ENCODE peak calls at places on chromosome 21, in four cellular contexts. W, Q, B and O are unnamed samples.

GRCh38 chr21:41582866-41583265 is 74.9 kb upstream of the TMPRSS2 start:
- DNase-seq in Q (no peak), W (no peak), B (no peak), O (peak)

GRCh38 chr21:17793271-17793670 is 25.9 kb downstream of the C21orf91 start:
- DNase-seq in B (no peak), W (no peak), Q (no peak), O (no peak)

GRCh38 chr21:45502600-45502999 is 39.6 kb downstream of the SLC19A1 start:
- DNase-seq in W (no peak), B (no peak), Q (no peak), O (peak)

GRCh38 chr21:18772876-18773275 is 369.3 kb upstream of the TMPRSS15 start:
- DNase-seq in B (no peak), W (no peak), Q (no peak), O (no peak)

GRCh38 chr21:43916691-43917514 is 51.9 kb downstream of the AGPAT3 start:
- DNase-seq in Q (peak), W (no peak), B (no peak), O (peak)

GRCh38 chr21:42383331-42383730 is 12.5 kb downstream of the TMPRSS3 start:
- DNase-seq in W (no peak), B (no peak), Q (no peak), O (no peak)

GRCh38 chr21:14943636-14944035 is 121.2 kb downstream of the NRIP1 start:
- DNase-seq in Q (no peak), W (no peak), B (no peak), O (no peak)

GRCh38 chr21:43929217-43929971 is 64.4 kb downstream of the AGPAT3 start:
- DNase-seq in W (no peak), B (no peak), Q (no peak), O (no peak)

GRCh38 chr21:42232176-42232825 is 13.4 kb downstream of the ABCG1 start:
- DNase-seq in B (no peak), W (no peak), Q (no peak), O (no peak)

GRCh38 chr21:27555996-27556395 is 589.1 kb upstream of the ADAMTS5 start:
- DNase-seq in Q (no peak), B (no peak), W (no peak), O (no peak)

GRCh38 chr21:35168702-35169101 is 119.6 kb upstream of the RUNX1 start:
- DNase-seq in B (no peak), Q (no peak), W (no peak), O (no peak)

GRCh38 chr21:41418956-41419680 is 6.9 kb upstream of the MX1 start:
- DNase-seq in B (no peak), W (no peak), Q (no peak), O (no peak)

GRCh38 chr21:31273278-31273677 is 70.8 kb downstream of the TIAM1 start:
- DNase-seq in W (no peak), B (no peak), Q (no peak), O (no peak)

GRCh38 chr21:30372139-30372770 is at the start of gene KRTAP13-2:
- DNase-seq in B (no peak), W (no peak), Q (no peak), O (no peak)

GRCh38 chr21:44547656-44548331 is 3.5 kb downstream of the KRTAP10-2 start:
- DNase-seq in W (no peak), Q (no peak), B (no peak), O (peak)

GRCh38 chr21:25772680-25773079 is 37.9 kb downstream of the GABPA start:
- DNase-seq in Q (no peak), W (no peak), B (no peak), O (no peak)

GRCh38 chr21:40016667-40017066 is 149.4 kb downstream of the PCP4 start:
- DNase-seq in B (no peak), Q (no peak), W (no peak), O (no peak)

GRCh38 chr21:34037446-34037845 is 35.9 kb upstream of the MRPS6 start:
- DNase-seq in B (no peak), W (no peak), Q (peak), O (no peak)

GRCh38 chr21:34126691-34127090 is 53.3 kb downstream of the MRPS6 start:
- DNase-seq in W (no peak), Q (no peak), B (no peak), O (no peak)

GRCh38 chr21:42695324-42696025 is 42.1 kb downstream of the PDE9A start:
- DNase-seq in W (no peak), Q (no peak), B (no peak), O (peak)